ENCODE peak calls at places on chromosomes 5 and 9, in ten cellular contexts. V is A549; R is amygdala; C is ureter; U is T-cell; A is activated CD8-positive, alpha-beta memory T cell treated with anti-CD3 and anti-CD28 coated beads, Interleukin-2, amount 50 U/mL, for 48 hours; K is NCI-H1105; E is left cardiac atrium; S is frontal cortex; G is cardiac fibroblast. Q is an unnamed sample.

GRCh38 chr5:78345485-78345884 is 14.9 kb upstream of the SCAMP1 start:
- DNase-seq in V (no peak), R (no peak), E (no peak), G (peak; percentile 51), U (no peak), C (no peak), A (no peak), K (no peak), S (no peak), Q (no peak)

GRCh38 chr9:93132287-93132927 is 1.6 kb downstream of the NINJ1 start:
- DNase-seq in K (no peak), G (peak; percentile 50), V (peak; percentile 54), S (peak; percentile 67), A (no peak), C (peak; percentile 71), E (no peak), R (peak; percentile 35), U (no peak), Q (peak; percentile 64)

GRCh38 chr5:176676361-176676824 is 29.1 kb downstream of the TSPAN17 start:
- DNase-seq in A (no peak), C (no peak), G (peak; percentile 84), U (no peak), V (peak; percentile 54), E (peak; percentile 57), K (no peak), S (no peak), R (no peak), Q (peak; percentile 77)

GRCh38 chr9:81423589-81424326 is 265.6 kb downstream of the TLE1 start:
- DNase-seq in R (no peak), K (no peak), V (no peak), C (no peak), U (no peak), E (no peak), G (no peak), S (no peak), A (no peak), Q (no peak)

GRCh38 chr5:178769617-178770290 is 39.3 kb upstream of the ZNF354A start:
- DNase-seq in C (no peak), U (no peak), K (no peak), V (no peak), E (no peak), R (no peak), S (no peak), G (no peak), A (no peak), Q (no peak)

GRCh38 chr9:136095028-136095494 is at the start of gene NACC2:
- DNase-seq in E (peak; percentile 79), G (peak; percentile 59), K (no peak), C (no peak), S (peak; percentile 84), U (no peak), A (no peak), R (no peak), V (peak; percentile 69), Q (peak; percentile 97)

GRCh38 chr5:61023131-61023530 is 78.1 kb downstream of the NDUFAF2 start:
- DNase-seq in S (no peak), R (no peak), V (no peak), G (peak; percentile 63), A (no peak), C (no peak), U (no peak), K (no peak), E (no peak), Q (no peak)

GRCh38 chr9:137606005-137606601 is 617 bp downstream of the ARRDC1 start:
- DNase-seq in C (no peak), E (no peak), G (no peak), S (no peak), U (no peak), K (peak; percentile 22), V (no peak), R (no peak), A (no peak), Q (peak; percentile 26)

GRCh38 chr9:79567671-79568098 is 4.1 kb upstream of the TLE4 start:
- DNase-seq in A (no peak), S (no peak), E (no peak), K (no peak), C (no peak), R (no peak), U (no peak), V (peak; percentile 14), G (no peak), Q (no peak)